ENCODE peak calls at places on chromosomes 1 and 21, in seven cellular contexts. M, U, A, F, P, T and D are unnamed samples.

GRCh38 chr1:70044832-70045231 is 160.5 kb downstream of the LRRC40 start:
- DNase-seq in M (no peak), U (peak; percentile 91), A (peak; percentile 33), F (no peak), P (peak; percentile 82), T (no peak), D (peak; percentile 92)

GRCh38 chr21:16587141-16587570 is 857.4 kb downstream of the USP25 start:
- DNase-seq in M (no peak), U (peak; percentile 59), A (no peak), F (no peak), P (no peak), T (peak; percentile 74), D (peak; percentile 64)

GRCh38 chr21:45295576-45296365 is 8.1 kb upstream of the POFUT2 start:
- DNase-seq in M (no peak), U (peak; percentile 92), A (peak; percentile 72), F (no peak), P (no peak), T (no peak), D (peak; percentile 93)

GRCh38 chr1:43841511-43841910 is 92.1 kb upstream of the ARTN start:
- DNase-seq in M (no peak), U (no peak), A (no peak), F (no peak), P (no peak), T (no peak), D (no peak)

GRCh38 chr1:117033149-117033548 is 27.0 kb upstream of the TTF2 start:
- DNase-seq in M (no peak), U (no peak), A (no peak), F (no peak), P (no peak), T (no peak), D (no peak)

GRCh38 chr21:25094695-25095094 is 512.6 kb downstream of the MRPL39 start:
- DNase-seq in M (no peak), U (no peak), A (no peak), F (no peak), P (no peak), T (no peak), D (no peak)

GRCh38 chr1:119631433-119632102 is 16.5 kb downstream of the ZNF697 start:
- DNase-seq in M (no peak), U (peak; percentile 87), A (no peak), F (peak; percentile 79), P (no peak), T (no peak), D (peak; percentile 86)

GRCh38 chr1:20588634-20589225 is at the start of gene CDA:
- DNase-seq in M (no peak), U (no peak), A (no peak), F (no peak), P (no peak), T (no peak), D (no peak)

GRCh38 chr1:175857756-175858155 is 114.4 kb upstream of the TNR start:
- DNase-seq in M (no peak), U (no peak), A (no peak), F (no peak), P (no peak), T (peak; percentile 14), D (no peak)

GRCh38 chr1:53350853-53351767 is 23.2 kb upstream of the LRP8 start:
- DNase-seq in M (no peak), U (no peak), A (no peak), F (no peak), P (no peak), T (no peak), D (no peak)

GRCh38 chr1:79852004-79852403 is 845.5 kb upstream of the ADGRL4 start:
- DNase-seq in M (no peak), U (no peak), A (no peak), F (no peak), P (no peak), T (no peak), D (peak; percentile 2)